ENCODE peak calls at places on chromosomes 6 and 20, in eight cellular contexts. C is A673; D is endodermal cell; Y is ovary; M is uterus; R is CD4-positive, alpha-beta memory T cell; G is fibroblast of lung; E is cardiac muscle cell. V is an unnamed sample.

GRCh38 chr6:151052021-151052646 is 186.6 kb downstream of the MTHFD1L start:
- DNase-seq in C (no peak), D (no peak), Y (no peak), M (no peak), R (no peak), G (no peak), E (no peak), V (no peak)

GRCh38 chr6:118914598-118914997 is 20.4 kb downstream of the MCM9 start:
- DNase-seq in C (no peak), D (no peak), Y (no peak), M (no peak), R (no peak), G (no peak), E (no peak), V (no peak)

GRCh38 chr6:133705071-133705470 is 183.8 kb upstream of the TCF21 start:
- DNase-seq in C (no peak), D (no peak), Y (no peak), M (no peak), R (no peak), G (peak), E (no peak), V (no peak)

GRCh38 chr6:101125380-101125971 is 244.3 kb upstream of the ASCC3 start:
- DNase-seq in C (no peak), D (no peak), Y (no peak), M (no peak), R (no peak), G (no peak), E (no peak), V (no peak)

GRCh38 chr6:29834564-29835436 is 7.2 kb downstream of the HLA-G start:
- DNase-seq in C (peak), D (peak), Y (no peak), M (no peak), R (peak), G (peak), E (peak), V (peak)

GRCh38 chr20:20487811-20488210 is 119.9 kb downstream of the INSM1 start:
- DNase-seq in C (no peak), D (no peak), Y (no peak), M (no peak), R (no peak), G (no peak), E (no peak), V (no peak)

GRCh38 chr6:88992741-88993557 is 29.5 kb upstream of the RNGTT start:
- DNase-seq in C (peak), D (no peak), Y (no peak), M (no peak), R (no peak), G (no peak), E (no peak), V (no peak)

GRCh38 chr20:34472246-34472925 is 43.8 kb upstream of the DYNLRB1 start:
- DNase-seq in C (peak), D (no peak), Y (no peak), M (no peak), R (no peak), G (peak), E (no peak), V (no peak)

GRCh38 chr20:56360133-56360898 is 1.5 kb downstream of the FAM210B start:
- DNase-seq in C (no peak), D (no peak), Y (peak), M (no peak), R (no peak), G (no peak), E (no peak), V (no peak)

GRCh38 chr20:56360899-56361199 is 2.1 kb downstream of the FAM210B start:
- DNase-seq in C (no peak), D (no peak), Y (no peak), M (no peak), R (no peak), G (no peak), E (no peak), V (no peak)

GRCh38 chr20:56358070-56358469 is 704 bp upstream of the FAM210B start:
- DNase-seq in C (peak), D (no peak), Y (no peak), M (no peak), R (no peak), G (no peak), E (no peak), V (no peak)

GRCh38 chr20:56359212-56360132 is 698 bp downstream of the FAM210B start:
- DNase-seq in C (peak), D (peak), Y (peak), M (peak), R (peak), G (peak), E (peak), V (peak)

DNA sequence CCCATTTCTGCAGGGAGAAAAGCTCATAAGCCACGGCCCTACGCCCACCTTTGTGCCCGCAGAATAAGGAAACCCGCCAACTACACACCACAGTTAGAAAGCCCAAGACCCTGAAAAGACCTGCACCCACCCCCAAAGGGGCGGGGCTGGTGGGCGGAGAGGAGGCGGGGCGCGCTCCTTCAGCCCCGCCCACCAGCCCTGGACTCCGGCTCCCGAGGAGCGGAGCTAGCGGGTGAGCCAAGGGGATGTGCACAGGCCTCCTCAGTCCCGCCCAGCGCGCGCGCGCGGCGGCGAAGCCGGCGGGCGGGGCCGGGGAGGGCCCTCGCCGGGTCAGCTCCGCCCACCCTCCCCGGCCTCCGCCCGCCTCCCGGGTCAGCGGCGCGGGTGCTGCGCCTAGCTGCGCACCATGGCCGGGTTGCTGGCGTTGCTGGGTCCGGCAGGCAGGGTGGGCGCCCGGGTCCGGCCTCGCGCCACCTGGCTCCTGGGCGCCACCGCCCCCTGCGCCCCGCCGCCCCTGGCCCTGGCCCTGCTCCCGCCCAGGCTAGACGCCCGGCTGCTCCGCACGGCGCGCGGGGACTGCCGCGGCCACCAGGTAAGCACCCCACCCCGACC is at the start of gene FAM210B:
- DNase-seq in C (peak), D (peak), Y (peak), M (peak), R (peak), G (peak), E (peak), V (peak)
- H3K27ac ChIP-seq in C (no peak), D (peak), Y (peak), M (peak), R (peak), G (peak), E (peak), V (peak)

GRCh38 chr6:53464483-53464882 is 80.4 kb downstream of the GCLC start:
- DNase-seq in C (no peak), D (no peak), Y (no peak), M (peak), R (no peak), G (no peak), E (no peak), V (no peak)

GRCh38 chr6:53464942-53465460 is 79.9 kb downstream of the GCLC start:
- DNase-seq in C (no peak), D (no peak), Y (peak), M (peak), R (no peak), G (peak), E (no peak), V (no peak)

GRCh38 chr6:53461682-53462081 is 83.2 kb downstream of the GCLC start:
- DNase-seq in C (no peak), D (no peak), Y (no peak), M (no peak), R (no peak), G (no peak), E (no peak), V (no peak)

GRCh38 chr6:53458097-53458866 is 86.6 kb downstream of the GCLC start:
- DNase-seq in C (no peak), D (no peak), Y (no peak), M (no peak), R (no peak), G (no peak), E (no peak), V (no peak)

GRCh38 chr6:53461041-53461656 is 83.8 kb downstream of the GCLC start:
- DNase-seq in C (no peak), D (no peak), Y (no peak), M (no peak), R (no peak), G (no peak), E (no peak), V (no peak)
- H3K27ac ChIP-seq in C (no peak), D (no peak), Y (no peak), M (no peak), R (no peak), G (no peak), E (no peak), V (no peak)

DNA sequence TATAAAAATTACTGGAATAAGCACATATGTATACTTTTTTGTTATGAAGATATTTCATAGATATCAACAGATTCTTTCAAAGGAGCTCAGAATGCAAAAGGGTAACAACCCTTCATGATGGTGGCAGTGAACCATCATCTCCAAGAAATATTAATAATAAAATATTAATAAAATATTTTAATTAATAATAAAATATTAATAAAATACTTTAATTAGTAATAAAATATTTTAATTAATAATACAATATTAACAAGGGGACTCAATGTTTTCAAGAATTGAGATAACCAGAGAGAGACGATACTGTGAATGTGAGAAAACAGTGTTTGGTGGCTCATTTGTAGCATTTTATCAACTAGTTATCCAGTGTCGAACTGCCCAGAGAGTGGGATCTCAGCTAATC is 86.0 kb upstream of the NT5E start:
- DNase-seq in C (no peak), D (no peak), Y (no peak), M (no peak), R (no peak), G (no peak), E (no peak), V (no peak)
- H3K27ac ChIP-seq in C (no peak), D (no peak), Y (no peak), M (no peak), R (no peak), G (peak), E (no peak), V (no peak)

GRCh38 chr6:20468179-20468578 is 66.1 kb upstream of the CDKAL1 start:
- DNase-seq in C (no peak), D (no peak), Y (no peak), M (no peak), R (no peak), G (no peak), E (no peak), V (no peak)

GRCh38 chr6:20464847-20465246 is 63.2 kb downstream of the E2F3 start:
- DNase-seq in C (no peak), D (no peak), Y (no peak), M (no peak), R (no peak), G (no peak), E (no peak), V (no peak)

GRCh38 chr6:20463396-20463795 is 61.7 kb downstream of the E2F3 start:
- DNase-seq in C (no peak), D (no peak), Y (no peak), M (no peak), R (no peak), G (no peak), E (no peak), V (no peak)

GRCh38 chr6:20464041-20464440 is 62.4 kb downstream of the E2F3 start:
- DNase-seq in C (no peak), D (no peak), Y (no peak), M (no peak), R (no peak), G (no peak), E (no peak), V (no peak)

DNA sequence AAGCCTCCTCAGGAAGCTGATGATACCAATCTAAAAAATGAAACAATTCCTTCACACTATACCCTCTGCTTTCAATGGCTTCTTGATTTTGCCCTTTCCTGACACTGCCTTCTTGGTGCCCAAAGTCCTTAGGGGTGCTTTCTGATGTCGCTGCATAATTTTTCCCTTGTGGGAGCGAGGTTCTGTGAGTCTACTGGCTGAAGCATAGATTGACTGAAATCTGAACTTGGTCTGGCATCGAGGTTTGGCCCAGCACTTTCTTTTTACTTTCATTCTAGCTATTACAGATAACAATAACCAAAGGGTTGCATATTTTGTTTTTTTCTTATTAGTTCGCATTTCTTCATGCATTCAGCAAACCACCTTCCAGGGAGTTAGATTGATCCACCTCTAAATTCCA is 65.8 kb downstream of the E2F3 start:
- DNase-seq in C (no peak), D (no peak), Y (no peak), M (no peak), R (no peak), G (no peak), E (no peak), V (no peak)
- H3K27ac ChIP-seq in C (no peak), D (no peak), Y (no peak), M (no peak), R (no peak), G (no peak), E (peak), V (no peak)

GRCh38 chr6:35493307-35493983 is 3.4 kb downstream of the TEAD3 start:
- DNase-seq in C (no peak), D (no peak), Y (no peak), M (no peak), R (no peak), G (no peak), E (no peak), V (no peak)
- H3K27ac ChIP-seq in C (no peak), D (no peak), Y (no peak), M (peak), R (no peak), G (no peak), E (peak), V (no peak)

DNA sequence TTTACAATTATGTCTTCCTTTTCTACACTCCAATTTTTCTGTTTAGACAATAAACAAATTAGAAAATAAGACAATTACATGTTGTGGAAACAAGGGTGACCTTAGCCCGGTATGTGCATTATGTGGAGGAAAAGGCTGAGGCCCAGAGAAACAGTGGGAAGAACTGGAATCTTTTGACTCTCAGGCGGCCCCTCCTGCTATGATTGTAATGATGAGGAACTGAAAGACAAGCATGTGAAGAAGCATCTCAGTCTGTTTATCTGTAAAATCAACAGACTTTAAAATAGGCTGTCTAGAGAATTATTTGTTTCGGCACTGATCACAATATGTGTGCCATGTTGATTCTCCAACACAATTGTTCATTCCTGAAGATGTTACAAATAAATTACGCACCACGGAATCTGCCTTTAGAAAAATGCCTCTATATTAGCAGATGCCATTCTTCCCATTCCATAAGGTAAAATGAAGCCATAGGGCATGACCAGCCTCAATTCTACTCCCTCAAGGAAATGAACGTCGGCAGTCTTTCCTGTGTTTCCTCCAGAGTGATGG is 1201.6 kb upstream of the CITED2 start:
- DNase-seq in C (no peak), D (no peak), Y (no peak), M (no peak), R (no peak), G (no peak), E (no peak), V (no peak)
- H3K27ac ChIP-seq in C (no peak), D (no peak), Y (no peak), M (no peak), R (no peak), G (no peak), E (no peak), V (no peak)